ENCODE peak calls at places on chromosomes 1 and 21, in six cellular contexts. K, F, N, C, E and Z are unnamed samples.

GRCh38 chr1:108732398-108732797 is 14.1 kb upstream of the STXBP3 start:
- DNase-seq in K (peak; percentile 32), F (no peak), N (no peak), C (no peak), E (no peak), Z (no peak)

GRCh38 chr21:29233611-29234540 is 64.8 kb upstream of the BACH1 start:
- DNase-seq in K (no peak), F (no peak), N (no peak), C (no peak), E (no peak), Z (no peak)

GRCh38 chr1:151128800-151129199 is 17.6 kb downstream of the SEMA6C start:
- DNase-seq in K (no peak), F (no peak), N (no peak), C (no peak), E (no peak), Z (no peak)

GRCh38 chr1:58577676-58578073 is 623 bp upstream of the TACSTD2 start:
- DNase-seq in K (no peak), F (no peak), N (no peak), C (no peak), E (no peak), Z (no peak)

GRCh38 chr1:241660424-241660972 is 8.4 kb downstream of the WDR64 start:
- DNase-seq in K (no peak), F (no peak), N (no peak), C (no peak), E (no peak), Z (no peak)

GRCh38 chr1:43547538-43548072 is 16.9 kb downstream of the PTPRF start:
- DNase-seq in K (no peak), F (no peak), N (no peak), C (no peak), E (no peak), Z (no peak)

GRCh38 chr1:180272395-180272794 is 42.3 kb downstream of the LHX4 start:
- DNase-seq in K (no peak), F (no peak), N (no peak), C (no peak), E (no peak), Z (no peak)

GRCh38 chr1:18358600-18358999 is 122.1 kb upstream of the KLHDC7A start:
- DNase-seq in K (no peak), F (no peak), N (no peak), C (no peak), E (no peak), Z (no peak)

GRCh38 chr1:4108741-4109625 is 208.9 kb upstream of the C1orf174 start:
- DNase-seq in K (no peak), F (no peak), N (no peak), C (no peak), E (no peak), Z (no peak)
- TF ChIP-seq CTCF in K (no peak), F (no peak), N (no peak), C (no peak), E (no peak), Z (no peak)

DNA sequence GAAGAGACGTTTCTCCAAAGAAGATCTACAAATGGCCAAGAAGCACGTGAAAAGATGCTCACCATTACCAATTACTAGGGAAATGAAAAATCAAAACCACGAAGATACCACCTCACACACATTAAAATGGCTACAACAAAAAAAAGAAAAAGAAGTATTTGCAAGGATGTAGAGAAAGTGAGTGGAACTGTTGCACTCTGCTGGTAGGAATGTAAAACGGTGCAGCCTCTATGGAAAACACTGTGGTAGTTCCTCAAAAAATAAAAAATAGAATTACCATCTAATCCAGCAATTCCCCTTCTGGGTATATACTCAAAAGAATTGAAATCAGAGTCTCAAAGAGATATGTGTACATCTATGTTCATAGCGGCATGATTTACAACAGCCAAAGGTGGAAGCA is 115.4 kb upstream of the EDN2 start:
- DNase-seq in K (no peak), F (no peak), N (no peak), C (no peak), E (no peak), Z (no peak)
- TF ChIP-seq CTCF in K (peak; percentile 60), F (no peak), N (peak; percentile 65), C (peak; percentile 56), E (peak; percentile 64), Z (no peak)

DNA sequence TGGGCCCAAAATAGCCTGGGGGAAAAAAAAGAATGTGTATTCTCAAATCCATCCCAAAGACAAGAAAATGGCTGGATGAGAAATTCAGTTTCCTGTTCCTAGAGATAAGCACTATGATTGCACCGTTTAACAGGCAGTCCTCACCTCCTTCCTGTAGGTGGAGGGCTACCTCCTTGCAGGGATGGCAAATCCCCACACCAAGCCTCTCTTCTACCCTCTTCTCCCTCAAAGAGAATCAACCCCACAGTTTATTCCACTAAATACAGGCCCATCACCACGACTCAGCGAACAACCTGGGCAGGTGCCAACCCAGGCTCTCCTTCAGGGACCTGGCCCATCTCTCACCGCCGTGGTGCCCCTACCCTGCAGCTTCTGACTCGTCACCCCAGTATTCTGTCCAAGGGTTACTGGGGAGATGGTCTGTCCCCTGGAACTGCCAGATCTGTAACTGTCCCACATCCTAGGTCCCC is 3.4 kb upstream of the CHD5 start:
- DNase-seq in K (no peak), F (no peak), N (no peak), C (no peak), E (no peak), Z (no peak)
- TF ChIP-seq CTCF in K (no peak), F (no peak), N (peak; percentile 30), C (no peak), E (no peak), Z (no peak)

GRCh38 chr1:9873992-9874391 is 36.1 kb downstream of the CTNNBIP1 start:
- DNase-seq in K (no peak), F (no peak), N (no peak), C (no peak), E (no peak), Z (no peak)

GRCh38 chr1:9875636-9876000 is 34.5 kb downstream of the CTNNBIP1 start:
- DNase-seq in K (no peak), F (no peak), N (no peak), C (no peak), E (no peak), Z (no peak)

GRCh38 chr1:9874412-9874811 is 35.7 kb downstream of the CTNNBIP1 start:
- DNase-seq in K (no peak), F (no peak), N (no peak), C (no peak), E (no peak), Z (no peak)

GRCh38 chr1:9873385-9873784 is 36.7 kb downstream of the CTNNBIP1 start:
- DNase-seq in K (no peak), F (no peak), N (no peak), C (no peak), E (no peak), Z (no peak)

DNA sequence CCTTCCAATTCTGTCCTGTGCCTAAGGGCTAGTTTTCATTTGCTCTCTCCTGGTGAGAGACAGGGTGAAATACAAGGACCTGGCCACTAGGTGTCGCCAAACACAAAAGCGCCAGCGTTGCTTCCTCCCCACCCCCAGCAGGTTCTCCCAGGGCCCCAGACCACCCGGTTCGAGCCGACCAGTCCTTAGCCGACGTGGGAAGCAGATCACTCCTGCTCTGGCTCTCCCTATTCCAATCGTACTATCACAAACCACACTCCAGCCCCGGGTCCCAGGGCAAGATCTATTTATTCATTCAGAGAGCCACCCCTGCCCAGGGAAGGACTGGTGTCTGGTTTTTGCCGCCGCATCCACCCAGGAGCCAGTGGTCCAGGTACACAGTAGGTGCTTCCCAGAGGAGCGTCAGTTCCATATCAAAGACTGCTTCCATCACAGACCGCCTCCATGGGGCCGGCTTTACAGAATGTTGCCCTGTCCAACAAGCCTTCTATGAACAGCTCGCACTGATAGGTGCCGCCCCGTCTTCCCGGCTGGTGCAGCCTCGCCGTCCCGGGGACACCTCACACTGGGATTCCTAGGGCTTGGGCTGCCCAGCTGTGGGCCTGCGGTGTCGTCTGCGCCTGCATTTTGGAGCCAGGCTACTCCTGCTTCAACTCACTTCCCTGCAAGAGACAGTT is 35.0 kb downstream of the CTNNBIP1 start:
- DNase-seq in K (peak; percentile 51), F (peak; percentile 62), N (peak; percentile 82), C (peak; percentile 78), E (peak; percentile 44), Z (peak; percentile 45)
- TF ChIP-seq CTCF in K (peak; percentile 90), F (peak; percentile 93), N (peak; percentile 97), C (peak; percentile 93), E (peak; percentile 95), Z (peak; percentile 80)

GRCh38 chr1:201750120-201750519 is 78.8 kb upstream of the IPO9 start:
- DNase-seq in K (peak; percentile 80), F (no peak), N (no peak), C (no peak), E (no peak), Z (no peak)

GRCh38 chr1:201749059-201749458 is 79.9 kb upstream of the IPO9 start:
- DNase-seq in K (no peak), F (no peak), N (no peak), C (no peak), E (no peak), Z (no peak)

GRCh38 chr1:201750934-201751333 is 78.0 kb upstream of the IPO9 start:
- DNase-seq in K (peak; percentile 88), F (no peak), N (no peak), C (no peak), E (no peak), Z (no peak)

GRCh38 chr1:201746156-201746555 is 82.8 kb upstream of the IPO9 start:
- DNase-seq in K (no peak), F (no peak), N (no peak), C (no peak), E (no peak), Z (no peak)

DNA sequence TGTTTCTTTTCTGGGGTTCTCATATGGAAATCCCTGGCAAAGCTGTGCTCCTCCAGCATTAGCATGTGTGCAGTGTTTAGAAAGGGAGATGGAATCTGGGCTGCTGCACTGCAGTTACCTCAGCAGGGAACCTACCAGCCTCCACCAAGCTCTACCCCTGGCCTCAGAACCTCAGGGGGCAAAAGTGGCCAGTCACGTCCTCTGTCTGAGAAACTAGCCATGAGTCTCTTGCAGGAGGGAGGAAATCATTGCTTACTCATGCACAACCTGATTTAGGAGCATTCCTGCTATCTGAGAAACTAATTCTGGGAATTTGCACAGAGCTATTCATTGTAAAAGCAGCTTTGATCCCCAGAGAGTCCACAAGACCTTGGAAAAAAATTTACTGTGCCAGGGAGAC is 80.6 kb upstream of the IPO9 start:
- DNase-seq in K (peak; percentile 99), F (no peak), N (no peak), C (no peak), E (peak; percentile 74), Z (no peak)
- TF ChIP-seq CTCF in K (no peak), F (no peak), N (no peak), C (no peak), E (no peak), Z (no peak)

DNA sequence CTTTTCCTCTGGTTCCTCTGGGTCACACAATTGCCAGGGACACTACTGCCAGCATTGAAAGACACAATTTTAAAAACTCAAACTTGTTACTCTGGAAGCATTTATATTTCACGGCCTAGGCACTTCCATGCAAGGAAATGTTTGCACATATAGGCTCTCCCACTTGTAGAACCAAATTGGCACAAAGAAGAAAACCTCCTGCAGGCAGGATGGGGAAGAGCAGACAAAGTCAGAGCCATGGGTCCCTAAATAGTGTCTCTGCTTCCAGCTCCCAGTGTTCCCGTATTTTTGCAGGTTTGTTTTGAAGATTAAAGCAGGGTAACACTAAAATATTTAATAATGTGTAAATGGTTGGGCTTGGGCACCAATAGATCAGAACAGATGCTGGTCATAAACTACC is 19.0 kb upstream of the ADGRL2 start:
- DNase-seq in K (no peak), F (no peak), N (no peak), C (no peak), E (no peak), Z (no peak)
- TF ChIP-seq CTCF in K (no peak), F (no peak), N (peak; percentile 14), C (no peak), E (peak; percentile 21), Z (no peak)